ENCODE peak calls at places on chromosome 20, in six cellular contexts. One of them, this sample, is unnamed.

GRCh38 chr20:34977365-34978091 is 21.9 kb downstream of the MYH7B start:
- DNase-seq in NCI-H1417: no peak
- DNase-seq in Karpas-422: no peak
- DNase-seq in NCI-H510A treated with DMSO at 0.1 percent for 48 hours: no peak
- DNase-seq in D341Med: no peak
- DNase-seq in AG04450: no peak
- DNase-seq in this sample: no peak

GRCh38 chr20:53678315-53678989 is 84.8 kb upstream of the ZNF217 start:
- DNase-seq in NCI-H1417: no peak
- DNase-seq in Karpas-422: no peak
- DNase-seq in NCI-H510A treated with DMSO at 0.1 percent for 48 hours: no peak
- DNase-seq in D341Med: no peak
- DNase-seq in AG04450: no peak
- DNase-seq in this sample: no peak

GRCh38 chr20:47749367-47749766 is 35.9 kb downstream of the SULF2 start:
- DNase-seq in NCI-H1417: no peak
- DNase-seq in Karpas-422: no peak
- DNase-seq in NCI-H510A treated with DMSO at 0.1 percent for 48 hours: no peak
- DNase-seq in D341Med: no peak
- DNase-seq in AG04450: no peak
- DNase-seq in this sample: no peak

GRCh38 chr20:34516874-34517542 is 786 bp downstream of the DYNLRB1 start:
- DNase-seq in NCI-H1417: no peak
- DNase-seq in Karpas-422: peak
- DNase-seq in NCI-H510A treated with DMSO at 0.1 percent for 48 hours: no peak
- DNase-seq in D341Med: peak
- DNase-seq in AG04450: no peak
- DNase-seq in this sample: no peak

GRCh38 chr20:63089051-63089907 is 82.5 kb upstream of the BHLHE23 start:
- DNase-seq in NCI-H1417: no peak
- DNase-seq in Karpas-422: no peak
- DNase-seq in NCI-H510A treated with DMSO at 0.1 percent for 48 hours: no peak
- DNase-seq in D341Med: peak
- DNase-seq in AG04450: no peak
- DNase-seq in this sample: no peak

GRCh38 chr20:25543068-25543467 is 42.3 kb downstream of the NINL start:
- DNase-seq in NCI-H1417: no peak
- DNase-seq in Karpas-422: no peak
- DNase-seq in NCI-H510A treated with DMSO at 0.1 percent for 48 hours: no peak
- DNase-seq in D341Med: no peak
- DNase-seq in AG04450: no peak
- DNase-seq in this sample: no peak

GRCh38 chr20:62245911-62246280 is 7.6 kb downstream of the OSBPL2 start:
- DNase-seq in NCI-H1417: peak
- DNase-seq in Karpas-422: no peak
- DNase-seq in NCI-H510A treated with DMSO at 0.1 percent for 48 hours: no peak
- DNase-seq in D341Med: no peak
- DNase-seq in AG04450: no peak
- DNase-seq in this sample: no peak

GRCh38 chr20:64050261-64051032 is 1.0 kb upstream of the SOX18 start:
- DNase-seq in NCI-H1417: no peak
- DNase-seq in Karpas-422: no peak
- DNase-seq in NCI-H510A treated with DMSO at 0.1 percent for 48 hours: no peak
- DNase-seq in D341Med: no peak
- DNase-seq in AG04450: no peak
- DNase-seq in this sample: no peak

GRCh38 chr20:58667975-58668374 is 16.9 kb downstream of the STX16 start:
- DNase-seq in NCI-H1417: no peak
- DNase-seq in Karpas-422: no peak
- DNase-seq in NCI-H510A treated with DMSO at 0.1 percent for 48 hours: no peak
- DNase-seq in D341Med: no peak
- DNase-seq in AG04450: no peak
- DNase-seq in this sample: no peak

GRCh38 chr20:53466279-53466678 is 127.4 kb downstream of the ZNF217 start:
- DNase-seq in NCI-H1417: no peak
- DNase-seq in Karpas-422: no peak
- DNase-seq in NCI-H510A treated with DMSO at 0.1 percent for 48 hours: no peak
- DNase-seq in D341Med: no peak
- DNase-seq in AG04450: no peak
- DNase-seq in this sample: no peak

GRCh38 chr20:61807426-61808160 is 258.1 kb downstream of the TAF4 start:
- DNase-seq in NCI-H1417: peak
- DNase-seq in Karpas-422: no peak
- DNase-seq in NCI-H510A treated with DMSO at 0.1 percent for 48 hours: no peak
- DNase-seq in D341Med: no peak
- DNase-seq in AG04450: no peak
- DNase-seq in this sample: no peak

GRCh38 chr20:1336699-1337387 is 7.9 kb upstream of the SDCBP2 start:
- DNase-seq in NCI-H1417: no peak
- DNase-seq in Karpas-422: no peak
- DNase-seq in NCI-H510A treated with DMSO at 0.1 percent for 48 hours: no peak
- DNase-seq in D341Med: peak
- DNase-seq in AG04450: no peak
- DNase-seq in this sample: no peak